ENCODE peak calls at places on chromosomes 16 and 17, in eight cellular contexts. Y, G, I, M, P, R, L and X are unnamed samples.

GRCh38 chr17:37697331-37697730 is 47.5 kb downstream of the HNF1B start:
- DNase-seq in M (no peak), I (no peak), Y (no peak), G (no peak), L (no peak), R (no peak), P (no peak), X (no peak)

GRCh38 chr17:7019839-7020519 is 2.9 kb upstream of the BCL6B start:
- DNase-seq in G (peak; percentile 74), Y (peak; percentile 51), M (peak; percentile 48), R (no peak), P (no peak), I (peak; percentile 23), L (peak; percentile 56), X (no peak)

GRCh38 chr17:32283745-32284207 is 18.1 kb downstream of the RHBDL3 start:
- DNase-seq in R (no peak), P (no peak), G (no peak), I (peak; percentile 72), Y (peak; percentile 22), L (no peak), M (peak; percentile 52), X (no peak)

GRCh38 chr16:26071383-26071782 is 379.6 kb downstream of the HS3ST4 start:
- DNase-seq in L (no peak), G (no peak), Y (no peak), I (no peak), R (no peak), M (no peak), P (no peak), X (no peak)

GRCh38 chr16:72983728-72984350 is 64.1 kb downstream of the ZFHX3 start:
- DNase-seq in M (no peak), L (no peak), R (no peak), I (no peak), G (no peak), Y (no peak), P (no peak), X (no peak)

GRCh38 chr16:85231959-85232358 is 119.7 kb upstream of the CIBAR2 start:
- DNase-seq in Y (no peak), M (peak; percentile 61), R (no peak), L (no peak), P (no peak), G (no peak), I (no peak), X (no peak)

GRCh38 chr16:20866161-20866772 is 33.9 kb downstream of the DCUN1D3 start:
- DNase-seq in G (no peak), I (peak; percentile 87), Y (peak; percentile 70), R (no peak), P (no peak), M (peak; percentile 86), L (no peak), X (no peak)

GRCh38 chr17:80760501-80760900 is 215.9 kb downstream of the RPTOR start:
- DNase-seq in R (no peak), L (no peak), P (no peak), M (no peak), I (no peak), G (no peak), Y (peak; percentile 96), X (peak; percentile 44)

GRCh38 chr16:65120811-65121721 is 797 bp downstream of the CDH11 start:
- DNase-seq in R (no peak), L (peak; percentile 40), G (peak; percentile 35), P (no peak), M (no peak), I (peak; percentile 37), Y (no peak), X (peak; percentile 72)

GRCh38 chr16:27529962-27530361 is 19.8 kb downstream of the GTF3C1 start:
- DNase-seq in P (no peak), R (no peak), G (no peak), M (peak; percentile 76), Y (peak; percentile 45), L (no peak), I (peak; percentile 82), X (no peak)

GRCh38 chr17:62720126-62720850 is 87.8 kb downstream of the MARCHF10 start:
- DNase-seq in L (no peak), M (no peak), I (no peak), R (no peak), Y (peak; percentile 64), G (no peak), P (no peak), X (no peak)

GRCh38 chr16:2292221-2292620 is 24.3 kb upstream of the RNPS1 start:
- DNase-seq in P (no peak), I (no peak), Y (no peak), L (no peak), G (no peak), M (no peak), R (no peak), X (no peak)

GRCh38 chr16:69109486-69110270 is 4.2 kb downstream of the HAS3 start:
- DNase-seq in I (no peak), Y (no peak), M (no peak), L (no peak), R (no peak), G (no peak), P (no peak), X (no peak)

DNA sequence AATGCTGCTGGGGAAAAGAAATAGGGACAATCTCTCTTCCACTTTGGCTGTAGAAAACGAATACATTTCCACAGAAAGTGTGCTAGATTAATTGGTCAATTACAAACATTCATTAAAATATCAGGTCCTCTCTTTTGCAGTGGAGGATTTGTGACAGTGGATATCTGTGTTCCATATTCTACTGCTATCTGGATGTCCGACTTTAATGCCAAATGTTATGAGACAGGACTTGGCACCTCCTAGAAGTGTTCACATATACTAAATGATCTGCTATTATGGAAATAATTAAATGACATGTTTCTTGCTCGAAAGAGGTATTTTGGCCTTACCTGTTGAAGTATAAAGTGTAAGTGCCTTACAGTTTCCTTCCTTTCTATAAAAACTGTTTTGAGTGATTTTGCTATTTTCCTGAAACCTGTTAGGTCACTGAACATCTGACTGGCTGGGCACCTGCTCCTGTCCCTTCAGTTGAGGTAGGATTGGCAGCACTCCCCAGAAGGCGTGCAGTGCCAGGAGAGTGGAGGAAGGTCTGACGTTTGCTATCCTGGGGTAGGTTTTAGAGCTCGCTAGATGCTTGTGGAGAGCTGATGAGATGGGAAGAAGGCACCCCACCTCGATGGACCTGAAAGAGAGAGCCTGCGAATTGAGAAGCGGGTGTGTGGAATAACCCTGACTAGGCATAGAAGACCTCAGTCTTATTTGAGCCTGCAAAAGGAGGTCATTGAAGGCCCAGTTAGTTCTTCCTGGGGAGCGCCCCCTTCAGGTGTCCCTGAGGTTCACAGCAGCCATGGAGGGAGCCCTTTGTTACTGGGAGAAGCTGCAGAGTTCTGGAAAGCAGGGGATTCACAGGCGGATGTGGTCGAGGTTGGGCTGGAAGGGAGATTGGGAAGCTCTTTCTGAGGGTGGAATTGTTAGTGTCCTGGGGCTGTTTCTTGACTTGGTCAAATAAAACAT is 159.4 kb upstream of the ZNF267 start:
- DNase-seq in L (peak; percentile 68), R (no peak), P (no peak), M (no peak), I (no peak), Y (no peak), G (peak; percentile 52), X (no peak)
- TF ChIP-seq CTCF in L (peak; percentile 18), R (no peak), P (no peak), M (peak; percentile 31), I (peak; percentile 22), Y (peak; percentile 48), G (peak; percentile 41), X (peak; percentile 67)

GRCh38 chr16:12257926-12258561 is 281.5 kb downstream of the SNX29 start:
- DNase-seq in Y (peak; percentile 12), L (peak; percentile 32), I (no peak), P (no peak), G (no peak), M (no peak), R (no peak), X (no peak)
- TF ChIP-seq CTCF in Y (peak; percentile 33), L (no peak), I (peak; percentile 6), P (no peak), G (no peak), M (no peak), R (no peak), X (peak; percentile 20)

GRCh38 chr16:28553776-28554633 is at the start of gene SGF29:
- DNase-seq in I (peak; percentile 89), Y (peak; percentile 80), R (peak; percentile 44), M (peak; percentile 92), P (no peak), L (peak; percentile 87), G (peak; percentile 87), X (peak; percentile 92)
- TF ChIP-seq CTCF in I (peak; percentile 32), Y (peak; percentile 12), R (peak; percentile 8), M (peak; percentile 6), P (no peak), L (no peak), G (no peak), X (peak; percentile 33)

DNA sequence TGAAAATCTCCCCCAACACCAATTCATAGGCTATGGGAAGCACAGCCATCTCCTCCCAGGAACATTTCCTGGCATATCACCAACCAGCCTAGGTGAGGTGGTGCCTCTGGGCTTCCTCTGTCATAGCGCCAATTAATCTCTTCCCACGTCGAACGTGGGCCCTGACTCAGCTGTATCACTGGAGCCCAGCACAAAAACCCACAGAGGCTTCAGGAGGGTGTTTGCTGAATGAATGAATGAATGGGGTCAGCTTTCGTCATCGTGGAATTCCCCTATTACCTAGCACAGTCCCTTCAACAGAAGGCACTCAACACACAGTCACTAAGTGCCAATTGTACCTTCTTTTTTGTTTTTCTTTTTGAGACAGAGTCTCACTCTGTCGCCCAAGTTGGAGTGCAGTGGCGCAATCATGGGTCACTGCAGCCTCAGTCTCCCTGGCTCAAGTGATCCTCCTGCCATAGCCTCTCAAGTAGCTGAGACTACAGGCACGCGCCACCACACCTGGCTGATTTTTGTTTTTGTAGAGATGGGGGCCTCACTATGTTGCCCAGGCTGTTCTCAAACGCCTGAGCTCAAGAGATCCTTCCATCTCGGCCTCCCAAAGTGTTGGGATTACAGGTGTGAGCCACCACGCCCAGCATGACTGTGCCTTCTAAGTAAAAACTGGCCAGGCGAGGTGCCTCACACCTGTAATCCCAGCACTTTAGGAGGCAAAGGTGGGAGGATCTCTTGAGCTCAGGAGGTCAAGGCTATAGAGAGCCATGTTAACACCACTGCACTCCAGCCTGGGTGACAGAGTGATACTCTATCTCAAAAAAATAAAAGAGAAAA is 4.1 kb downstream of the ZNF688 start:
- DNase-seq in R (no peak), G (no peak), I (peak; percentile 27), L (no peak), P (no peak), Y (peak; percentile 58), M (peak; percentile 16), X (no peak)
- TF ChIP-seq CTCF in R (no peak), G (no peak), I (no peak), L (no peak), P (no peak), Y (no peak), M (no peak), X (no peak)

DNA sequence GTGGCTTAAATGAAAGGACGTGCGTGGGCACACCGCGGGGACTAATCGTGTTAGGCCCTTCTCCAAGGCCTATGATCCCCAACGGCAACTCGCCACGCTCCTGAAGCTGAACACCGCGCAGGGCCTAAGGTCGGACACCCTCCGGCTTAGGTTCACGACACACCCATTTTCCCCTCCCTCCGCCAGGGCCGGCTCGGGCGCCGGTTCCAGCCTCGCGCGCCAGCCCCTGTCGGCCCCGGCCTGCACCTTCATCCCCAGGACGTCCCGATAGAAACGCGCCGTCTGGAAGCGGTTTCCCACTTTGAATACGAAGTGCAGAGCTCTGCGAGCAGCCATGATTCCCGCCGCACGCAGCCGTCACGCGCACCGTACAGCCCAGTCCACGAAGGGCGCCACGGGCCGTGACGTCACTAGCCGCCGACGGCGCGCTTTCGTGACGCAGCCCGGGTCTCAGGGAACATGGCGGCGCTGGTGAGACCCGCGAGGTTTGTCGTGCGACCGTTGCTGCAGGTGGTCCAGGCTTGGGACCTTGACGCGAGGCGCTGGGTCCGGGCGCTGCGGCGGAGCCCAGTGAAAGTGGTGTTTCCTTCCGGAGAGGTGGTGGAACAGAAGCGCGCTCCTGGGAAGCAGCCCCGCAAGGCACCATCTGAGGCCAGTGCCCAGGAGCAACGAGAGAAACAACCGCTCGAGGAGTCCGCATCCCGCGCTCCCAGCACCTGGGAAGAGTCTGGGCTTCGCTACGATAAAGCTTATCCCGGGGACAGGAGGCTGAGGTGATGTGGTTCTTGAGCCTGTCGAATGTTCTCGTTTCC is at the start of the genes GLOD4 and MRM3:
- DNase-seq in Y (peak; percentile 84), I (peak; percentile 85), M (peak; percentile 84), L (peak; percentile 92), G (peak; percentile 95), R (peak; percentile 68), P (no peak), X (peak; percentile 97)
- TF ChIP-seq CTCF in Y (no peak), I (no peak), M (no peak), L (no peak), G (peak; percentile 48), R (peak; percentile 58), P (peak; percentile 11), X (peak; percentile 56)